ENCODE peak calls at places on chromosomes 5 and 9, in seven cellular contexts. M is heart left ventricle, P is A549, X is HepG2, O is tibial artery, G is left ventricle myocardium inferior, R is H9. Q is an unnamed sample.

GRCh38 chr9:110337727-110338522 is at the start of gene TXNDC8:
- DNase-seq in O (no peak), X (no peak), P (no peak), R (no peak), M (no peak), G (no peak), Q (no peak)

GRCh38 chr5:154276932-154277331 is 86.4 kb downstream of the GALNT10 start:
- DNase-seq in O (peak; percentile 82), G (peak; percentile 65), M (peak; percentile 44), P (peak; percentile 23), X (no peak), R (no peak), Q (peak; percentile 46)

GRCh38 chr9:93810028-93810971 is 144.9 kb downstream of the BARX1 start:
- DNase-seq in R (peak; percentile 64), P (no peak), O (no peak), X (no peak), G (no peak), M (no peak), Q (no peak)

GRCh38 chr9:99296375-99296951 is 74.4 kb downstream of the SEC61B start:
- DNase-seq in R (no peak), M (peak; percentile 34), O (no peak), P (no peak), G (peak; percentile 40), X (no peak), Q (no peak)

GRCh38 chr9:3027260-3027659 is 183.4 kb upstream of the PUM3 start:
- DNase-seq in X (no peak), R (no peak), P (no peak), O (no peak), M (no peak), G (no peak), Q (no peak)

GRCh38 chr9:136046555-136046921 is 48.6 kb downstream of the NACC2 start:
- DNase-seq in R (no peak), X (no peak), O (no peak), P (no peak), M (no peak), G (no peak), Q (no peak)

GRCh38 chr5:60652206-60652605 is 47.8 kb downstream of the DEPDC1B start:
- DNase-seq in X (no peak), M (no peak), G (no peak), P (peak; percentile 44), O (no peak), R (no peak), Q (no peak)

GRCh38 chr5:2515180-2515809 is 236.2 kb downstream of the IRX2 start:
- DNase-seq in O (no peak), P (no peak), G (no peak), M (no peak), R (no peak), X (no peak), Q (no peak)

GRCh38 chr5:149434162-149435014 is 55.3 kb upstream of the IL17B start:
- DNase-seq in O (peak; percentile 77), X (no peak), G (no peak), P (peak; percentile 61), R (peak; percentile 81), M (peak; percentile 60), Q (peak; percentile 87)

GRCh38 chr5:159175547-159175946 is 33.8 kb downstream of the RNF145 start:
- DNase-seq in P (peak; percentile 37), M (no peak), O (no peak), R (no peak), X (no peak), G (no peak), Q (no peak)

GRCh38 chr9:136190656-136191548 is 14.0 kb downstream of the LHX3 start:
- DNase-seq in X (no peak), P (no peak), G (no peak), R (no peak), O (no peak), M (no peak), Q (no peak)

GRCh38 chr5:83528439-83528769 is 56.9 kb downstream of the VCAN start:
- DNase-seq in G (no peak), X (no peak), M (no peak), P (no peak), O (no peak), R (no peak), Q (no peak)

GRCh38 chr5:15383469-15383868 is 116.5 kb upstream of the FBXL7 start:
- DNase-seq in P (peak; percentile 23), O (no peak), G (no peak), M (no peak), X (peak; percentile 3), R (no peak), Q (no peak)

GRCh38 chr5:133727636-133728035 is 115.3 kb upstream of the FSTL4 start:
- DNase-seq in X (no peak), O (no peak), P (no peak), G (no peak), M (peak; percentile 10), R (no peak), Q (no peak)

GRCh38 chr9:107648153-107648716 is 158.7 kb upstream of the KLF4 start:
- DNase-seq in R (no peak), X (no peak), P (no peak), G (no peak), M (no peak), O (no peak), Q (no peak)

GRCh38 chr5:177362871-177363507 is 5.3 kb downstream of the RGS14 start:
- DNase-seq in X (no peak), O (peak; percentile 37), R (peak; percentile 83), P (peak; percentile 47), M (peak; percentile 65), G (peak; percentile 59), Q (peak; percentile 43)

GRCh38 chr5:135567661-135568060 is 11.1 kb downstream of the CXCL14 start:
- DNase-seq in X (no peak), R (no peak), G (no peak), P (no peak), O (no peak), M (no peak), Q (no peak)

GRCh38 chr5:60916646-60917045 is 28.2 kb downstream of the ERCC8 start:
- DNase-seq in R (no peak), P (no peak), X (no peak), O (no peak), G (no peak), M (no peak), Q (no peak)

GRCh38 chr5:52864376-52864775 is 76.7 kb downstream of the ITGA1 start:
- DNase-seq in X (no peak), O (no peak), M (no peak), R (no peak), G (no peak), P (no peak), Q (no peak)

GRCh38 chr5:151924564-151925395 is at the start of gene GLRA1:
- DNase-seq in R (peak; percentile 74), P (peak; percentile 17), G (peak; percentile 45), M (peak; percentile 49), O (no peak), X (peak; percentile 24), Q (no peak)

DNA sequence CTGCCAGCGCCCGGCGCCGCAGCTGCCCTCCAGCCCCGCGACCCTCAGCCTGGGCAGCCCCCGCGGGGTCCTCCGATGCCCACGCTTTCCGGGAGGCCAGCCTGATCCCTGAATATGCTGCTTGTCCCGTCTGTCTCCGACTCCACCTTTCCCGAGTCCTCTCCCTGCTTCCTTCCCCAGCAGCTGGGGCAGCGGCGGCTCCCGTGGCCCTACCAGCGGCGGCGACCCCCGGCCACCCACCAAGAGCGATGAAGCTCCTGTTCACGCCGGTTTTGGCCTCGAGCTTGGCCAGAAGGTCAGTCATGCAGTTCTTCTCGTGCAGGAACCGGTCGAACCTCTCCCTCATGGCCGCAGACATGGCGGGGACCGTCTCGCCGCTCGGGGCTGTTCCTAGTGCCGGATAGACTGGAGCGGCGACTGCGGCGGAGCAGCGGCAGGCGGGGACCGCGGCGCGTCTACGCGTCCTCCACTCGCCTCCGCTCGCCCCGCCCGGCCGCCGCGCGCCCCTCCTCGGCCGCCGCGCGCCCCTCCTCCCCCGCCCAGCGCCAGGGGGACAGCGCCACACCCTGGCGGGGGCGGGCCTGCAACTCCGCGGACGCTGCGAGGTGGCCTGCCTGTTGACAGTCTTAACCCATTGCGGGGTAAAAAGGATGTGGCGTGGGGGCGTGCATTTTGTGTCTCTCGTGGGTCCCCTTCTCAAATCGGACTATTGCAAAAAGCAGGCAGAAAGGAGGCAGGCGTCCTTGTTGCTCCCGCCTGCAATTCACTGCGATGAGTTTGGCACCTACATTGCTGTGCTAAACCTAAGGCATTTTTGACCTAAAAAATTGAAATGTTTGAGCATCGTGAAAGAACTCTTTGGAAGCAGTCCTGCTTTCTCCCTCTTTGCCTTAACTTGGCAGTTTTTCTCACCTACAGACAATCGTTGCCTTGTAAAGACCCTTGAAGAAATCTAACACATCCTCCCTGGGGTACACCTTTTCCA is at the start of gene REEP5:
- DNase-seq in R (peak; percentile 85), O (peak; percentile 79), X (peak; percentile 56), M (peak; percentile 90), G (peak; percentile 88), P (peak; percentile 81), Q (peak; percentile 65)
- H3K4me1 ChIP-seq in R (no peaks in the 10 kb centered on the region), O (peaks cover 43% of the 10 kb centered on the region), X (peaks cover 50% of the 10 kb centered on the region), M (peaks cover 48% of the 10 kb centered on the region), G (peaks cover 59% of the 10 kb centered on the region), P (peaks cover 16% of the 10 kb centered on the region), Q (peaks cover 38% of the 10 kb centered on the region)

GRCh38 chr9:20997503-20998076 is 33.9 kb downstream of the HACD4 start:
- DNase-seq in R (no peak), M (no peak), G (no peak), O (no peak), X (no peak), P (no peak), Q (no peak)
- H3K27ac ChIP-seq in R (no peak overlapping the region), M (no peak overlapping the region), G (no peak overlapping the region), O (no peak overlapping the region), X (no peak overlapping the region), P (no peak overlapping the region), Q (no peak overlapping the region)

DNA sequence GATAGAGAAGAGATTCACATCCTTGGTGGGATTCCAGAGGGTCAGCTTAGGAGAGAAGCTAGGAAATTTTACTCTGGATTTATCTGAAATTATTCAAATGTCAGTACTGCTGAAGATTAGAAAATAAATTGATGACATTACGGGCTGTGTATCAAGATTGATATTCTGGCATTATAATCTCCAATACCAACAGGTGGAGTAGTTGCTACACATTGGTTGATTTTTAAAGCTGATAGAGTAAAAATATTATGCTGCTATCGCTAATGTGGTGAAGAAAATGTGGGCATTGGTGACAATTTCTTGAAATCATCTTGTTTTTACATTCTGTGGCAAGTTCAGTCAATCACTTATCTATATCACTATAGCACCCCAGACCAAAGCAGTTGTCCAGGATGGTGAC is 378.5 kb downstream of the MTRR start:
- DNase-seq in X (no peak), R (no peak), O (no peak), G (no peak), P (no peak), M (no peak), Q (no peak)
- TF ChIP-seq CTCF in X (no peak), R (peak; percentile 21), O (no peak), G (no peak), P (no peak), M (peak; percentile 12), Q (peak; percentile 4)

GRCh38 chr5:95808686-95809413 is 13.7 kb downstream of the GLRX start:
- DNase-seq in O (peak; percentile 87), P (no peak), X (no peak), R (no peak), M (peak; percentile 85), G (peak; percentile 85), Q (peak; percentile 64)

GRCh38 chr5:95806687-95807086 is 15.8 kb downstream of the GLRX start:
- DNase-seq in P (no peak), M (no peak), R (no peak), G (no peak), X (no peak), O (no peak), Q (no peak)

GRCh38 chr5:95810305-95811125 is 12.0 kb downstream of the GLRX start:
- DNase-seq in G (no peak), P (no peak), X (peak; percentile 32), O (no peak), M (no peak), R (no peak), Q (no peak)

GRCh38 chr5:95809414-95809960 is 13.0 kb downstream of the GLRX start:
- DNase-seq in G (no peak), R (no peak), X (no peak), O (no peak), P (no peak), M (no peak), Q (no peak)

GRCh38 chr5:95808013-95808685 is 14.4 kb downstream of the GLRX start:
- DNase-seq in P (no peak), G (no peak), M (no peak), X (no peak), R (no peak), O (no peak), Q (no peak)
- H3K4me1 ChIP-seq in P (peaks cover 69% of the 10 kb centered on the region), G (peaks cover 78% of the 10 kb centered on the region), M (peaks cover 65% of the 10 kb centered on the region), X (peaks cover 67% of the 10 kb centered on the region), R (peaks cover 2% of the 10 kb centered on the region), O (peaks cover 39% of the 10 kb centered on the region), Q (peaks cover 13% of the 10 kb centered on the region)